ENCODE peak calls at places on chromosome 22, in seven cellular contexts. Q is A549; L is heart left ventricle; C is H7; N is ovary; P is activated CD4-positive, alpha-beta memory T cell treated with anti-CD3 and anti-CD28 coated beads for 36 hours; V is globus pallidus. Z is an unnamed sample.

GRCh38 chr22:50201191-50202129 is 649 bp downstream of the SELENOO start:
- DNase-seq in Q (no peak), L (no peak), C (peak; percentile 87), N (peak; percentile 69), P (peak; percentile 30), V (no peak), Z (no peak)

GRCh38 chr22:50633771-50634170 is 5.8 kb upstream of the ARSA start:
- DNase-seq in Q (no peak), L (no peak), C (no peak), N (no peak), P (no peak), V (no peak), Z (no peak)

GRCh38 chr22:47207846-47208554 is 445.6 kb downstream of the TBC1D22A start:
- DNase-seq in Q (no peak), L (no peak), C (no peak), N (peak; percentile 5), P (peak; percentile 1), V (no peak), Z (no peak)

GRCh38 chr22:27919222-27919942 is at the start of gene PITPNB:
- DNase-seq in Q (peak; percentile 96), L (peak; percentile 98), C (peak; percentile 100), N (peak; percentile 100), P (peak; percentile 99), V (peak; percentile 94), Z (peak; percentile 97)

GRCh38 chr22:44753189-44754042 is 1.0 kb downstream of the ARHGAP8 start:
- DNase-seq in Q (no peak), L (no peak), C (peak; percentile 53), N (no peak), P (no peak), V (no peak), Z (no peak)

GRCh38 chr22:43798492-43798891 is 13.6 kb downstream of the EFCAB6 start:
- DNase-seq in Q (no peak), L (no peak), C (no peak), N (no peak), P (no peak), V (no peak), Z (no peak)

GRCh38 chr22:28009272-28009827 is 90.3 kb upstream of the PITPNB start:
- DNase-seq in Q (peak; percentile 58), L (peak; percentile 77), C (peak; percentile 96), N (peak; percentile 85), P (peak; percentile 84), V (peak; percentile 75), Z (peak; percentile 78)

GRCh38 chr22:21760640-21761039 is 25.0 kb upstream of the YPEL1 start:
- DNase-seq in Q (no peak), L (no peak), C (no peak), N (no peak), P (no peak), V (no peak), Z (no peak)

GRCh38 chr22:20974336-20974955 is 7.4 kb downstream of the AIFM3 start:
- DNase-seq in Q (no peak), L (no peak), C (no peak), N (no peak), P (no peak), V (no peak), Z (no peak)

GRCh38 chr22:44422742-44423370 is 75.2 kb downstream of the RTL6 start:
- DNase-seq in Q (no peak), L (no peak), C (peak; percentile 16), N (no peak), P (no peak), V (no peak), Z (no peak)

GRCh38 chr22:23274146-23274526 is 93.8 kb downstream of the BCR start:
- DNase-seq in Q (no peak), L (no peak), C (no peak), N (no peak), P (no peak), V (no peak), Z (no peak)

GRCh38 chr22:28883917-28884753 is 763 bp downstream of the ZNRF3 start:
- DNase-seq in Q (peak; percentile 20), L (peak; percentile 33), C (peak; percentile 86), N (peak; percentile 69), P (peak; percentile 41), V (no peak), Z (peak; percentile 53)

GRCh38 chr22:35552186-35552842 is 11.7 kb downstream of the RASD2 start:
- DNase-seq in Q (peak; percentile 30), L (no peak), C (peak; percentile 97), N (no peak), P (peak; percentile 89), V (no peak), Z (no peak)

GRCh38 chr22:17739196-17739975 is 34.9 kb downstream of the BID start:
- DNase-seq in Q (no peak), L (no peak), C (peak; percentile 49), N (no peak), P (no peak), V (no peak), Z (no peak)

GRCh38 chr22:46085831-46086576 is 64.3 kb upstream of the PPARA start:
- DNase-seq in Q (peak; percentile 90), L (peak; percentile 74), C (no peak), N (peak; percentile 76), P (no peak), V (no peak), Z (peak; percentile 80)

GRCh38 chr22:41816241-41816640 is 15.8 kb downstream of the CCDC134 start:
- DNase-seq in Q (no peak), L (no peak), C (no peak), N (no peak), P (no peak), V (no peak), Z (no peak)

GRCh38 chr22:44431256-44431655 is 66.8 kb downstream of the RTL6 start:
- DNase-seq in Q (no peak), L (no peak), C (peak; percentile 13), N (no peak), P (no peak), V (no peak), Z (no peak)

GRCh38 chr22:35477911-35478582 is 62.6 kb upstream of the RASD2 start:
- DNase-seq in Q (peak; percentile 70), L (peak; percentile 44), C (no peak), N (peak; percentile 54), P (no peak), V (no peak), Z (peak; percentile 95)

Z was measured in uterus.